ENCODE peak calls at places on chromosome 2, in four cellular contexts. P, Y, W and V are unnamed samples.
A peak's percentile ranks its signal among the peaks of the same experiment; 100 is the strongest.

GRCh38 chr2:223692227-223692947 is 90.2 kb upstream of the SCG2 start:
- DNase-seq in P (no peak), Y (no peak), W (no peak), V (peak; percentile 46)

GRCh38 chr2:37454851-37455762 is 110.7 kb downstream of the QPCT start:
- DNase-seq in P (no peak), Y (no peak), W (no peak), V (no peak)

GRCh38 chr2:241892299-241893137 is 23.0 kb downstream of the RTP5 start:
- DNase-seq in P (peak; percentile 42), Y (no peak), W (no peak), V (no peak)

GRCh38 chr2:24617431-24617830 is 126.4 kb downstream of the NCOA1 start:
- DNase-seq in P (no peak), Y (no peak), W (no peak), V (no peak)

GRCh38 chr2:129716781-129717559 is 262.5 kb upstream of the RAB6C start:
- DNase-seq in P (no peak), Y (no peak), W (no peak), V (no peak)

GRCh38 chr2:42693013-42693575 is 70.8 kb downstream of the OXER1 start:
- DNase-seq in P (peak; percentile 68), Y (no peak), W (no peak), V (no peak)

GRCh38 chr2:232111551-232111950 is 150.0 kb downstream of the DIS3L2 start:
- DNase-seq in P (no peak), Y (no peak), W (no peak), V (no peak)

GRCh38 chr2:1709970-1710560 is 34.2 kb downstream of the PXDN start:
- DNase-seq in P (no peak), Y (no peak), W (no peak), V (no peak)

GRCh38 chr2:84515788-84516187 is 510 bp upstream of the DNAH6 start:
- DNase-seq in P (no peak), Y (no peak), W (no peak), V (no peak)

GRCh38 chr2:83016343-83017110 is 1442.6 kb downstream of the SUCLG1 start:
- DNase-seq in P (no peak), Y (no peak), W (no peak), V (no peak)

GRCh38 chr2:71157124-71157802 is 26.8 kb downstream of the MPHOSPH10 start:
- DNase-seq in P (peak; percentile 52), Y (peak; percentile 43), W (peak; percentile 16), V (peak; percentile 59)

GRCh38 chr2:44110444-44110843 is 58.2 kb upstream of the PPM1B start:
- DNase-seq in P (no peak), Y (no peak), W (no peak), V (no peak)

GRCh38 chr2:27966466-27966865 is 75.9 kb downstream of the BABAM2 start:
- DNase-seq in P (no peak), Y (no peak), W (peak; percentile 53), V (no peak)

GRCh38 chr2:139600166-139600565 is 820.0 kb upstream of the NXPH2 start:
- DNase-seq in P (no peak), Y (no peak), W (no peak), V (no peak)

GRCh38 chr2:30949435-30949834 is 142.2 kb upstream of the CAPN13 start:
- DNase-seq in P (no peak), Y (no peak), W (no peak), V (no peak)

GRCh38 chr2:237143676-237144440 is 58.2 kb downstream of the COPS8 start:
- DNase-seq in P (no peak), Y (peak; percentile 15), W (no peak), V (no peak)

GRCh38 chr2:2192385-2192957 is 138.6 kb downstream of the MYT1L start:
- DNase-seq in P (no peak), Y (no peak), W (no peak), V (no peak)

GRCh38 chr2:229922449-229923386 is at the start of gene FBXO36:
- DNase-seq in P (peak; percentile 91), Y (peak; percentile 52), W (peak; percentile 85), V (peak; percentile 88)

GRCh38 chr2:237223208-237223861 is 137.6 kb downstream of the COPS8 start:
- DNase-seq in P (no peak), Y (no peak), W (no peak), V (no peak)